ENCODE peak calls at places on chromosomes 4 and X, in eight cellular contexts. A is NB4, N is AG04450, B is astrocyte of the spinal cord, H is fibroblast of the aortic adventitia, K is HFFc6, P is cardiac fibroblast, L is right atrium auricular region. M is an unnamed sample.

GRCh38 chr4:133124746-133125145 is 24.3 kb upstream of the PCDH10 start:
- DNase-seq in P (no peak), K (no peak), N (no peak), H (no peak), L (no peak), A (no peak), B (no peak), M (no peak)

GRCh38 chr4:123659262-123659661 is 262.7 kb downstream of the SPRY1 start:
- DNase-seq in B (no peak), H (no peak), A (no peak), K (no peak), N (no peak), L (no peak), P (no peak), M (no peak)

GRCh38 chr4:158805628-158806471 is 37.0 kb downstream of the FNIP2 start:
- DNase-seq in N (no peak), B (no peak), K (peak; percentile 23), H (no peak), P (no peak), A (peak; percentile 33), L (no peak), M (no peak)

GRCh38 chr4:110617095-110617494 is 5.8 kb downstream of the PITX2 start:
- DNase-seq in L (no peak), P (no peak), A (no peak), H (no peak), N (no peak), K (no peak), B (no peak), M (no peak)

GRCh38 chrX:105495376-105495775 is 274.9 kb upstream of the TEX13A start:
- DNase-seq in N (no peak), A (no peak), H (no peak), P (no peak), L (no peak), K (no peak), B (no peak), M (no peak)

GRCh38 chr4:159238631-159239030 is 135.8 kb downstream of the RAPGEF2 start:
- DNase-seq in B (peak; percentile 17), H (peak; percentile 74), K (no peak), N (no peak), A (no peak), L (no peak), P (peak; percentile 69), M (no peak)

GRCh38 chrX:74579597-74580209 is 34.7 kb downstream of the RLIM start:
- DNase-seq in L (no peak), K (no peak), H (peak; percentile 53), B (peak; percentile 49), P (peak; percentile 9), A (no peak), N (peak; percentile 0), M (peak; percentile 12)

GRCh38 chr4:187992971-187993370 is 2.6 kb upstream of the ZFP42 start:
- DNase-seq in B (no peak), N (no peak), K (no peak), A (no peak), L (no peak), H (no peak), P (no peak), M (no peak)

GRCh38 chrX:39144965-39145364 is 343.7 kb downstream of the MID1IP1 start:
- DNase-seq in N (no peak), K (no peak), L (no peak), B (no peak), A (peak; percentile 76), P (no peak), H (no peak), M (no peak)

GRCh38 chr4:155883895-155884294 is 17.8 kb upstream of the ASIC5 start:
- DNase-seq in A (no peak), B (no peak), L (no peak), H (no peak), P (no peak), N (no peak), K (no peak), M (no peak)
- TF ChIP-seq CTCF in A (no peak), B (no peak), L (no peak), H (no peak), P (no peak), N (no peak), K (no peak), M (no peak)

GRCh38 chrX:144946696-144947095 is 300.6 kb upstream of the SPANXN1 start:
- DNase-seq in H (peak; percentile 50), P (peak; percentile 74), N (no peak), L (no peak), B (peak; percentile 29), K (no peak), A (no peak), M (no peak)
- TF ChIP-seq CTCF in H (no peak), P (no peak), N (no peak), L (no peak), B (no peak), K (no peak), A (no peak), M (no peak)

GRCh38 chr4:171846232-171846631 is 33.0 kb downstream of the GALNTL6 start:
- DNase-seq in N (no peak), L (no peak), K (peak; percentile 28), H (no peak), P (peak; percentile 4), A (peak; percentile 63), B (peak; percentile 52), M (peak; percentile 4)
- TF ChIP-seq CTCF in N (peak; percentile 31), L (no peak), K (peak; percentile 86), H (no peak), P (no peak), A (peak; percentile 69), B (peak; percentile 83), M (peak; percentile 64)

GRCh38 chrX:95055991-95056390 is 1382.0 kb downstream of the FAM133A start:
- DNase-seq in N (no peak), L (no peak), B (no peak), P (no peak), A (no peak), K (no peak), H (no peak), M (no peak)

GRCh38 chrX:95058815-95059214 is 1384.8 kb downstream of the FAM133A start:
- DNase-seq in B (peak; percentile 82), K (peak; percentile 83), N (peak; percentile 13), P (peak; percentile 87), H (peak; percentile 80), L (no peak), A (no peak), M (peak; percentile 28)

GRCh38 chrX:95057341-95057740 is 1383.3 kb downstream of the FAM133A start:
- DNase-seq in B (peak; percentile 54), L (no peak), H (peak; percentile 62), A (no peak), P (peak; percentile 62), K (peak; percentile 16), N (no peak), M (no peak)

GRCh38 chrX:95059909-95060308 is 1385.9 kb downstream of the FAM133A start:
- DNase-seq in K (no peak), A (no peak), H (no peak), L (no peak), N (no peak), P (no peak), B (no peak), M (no peak)

GRCh38 chrX:95056901-95057300 is 1382.9 kb downstream of the FAM133A start:
- DNase-seq in N (no peak), K (peak; percentile 20), H (peak; percentile 51), B (peak; percentile 49), P (peak; percentile 68), L (no peak), A (no peak), M (no peak)
- TF ChIP-seq CTCF in N (peak; percentile 17), K (peak; percentile 72), H (peak; percentile 27), B (peak; percentile 32), P (no peak), L (no peak), A (no peak), M (peak; percentile 33)

GRCh38 chr4:1032861-1033260 is 21.4 kb downstream of the FGFRL1 start:
- DNase-seq in L (no peak), P (no peak), A (no peak), B (no peak), H (no peak), K (no peak), N (no peak), M (no peak)
- TF ChIP-seq CTCF in L (no peak), P (no peak), A (no peak), B (no peak), H (no peak), K (no peak), N (no peak), M (no peak)

GRCh38 chrX:52359614-52360232 is 9.1 kb upstream of the XAGE2 start:
- DNase-seq in B (no peak), K (no peak), A (no peak), N (no peak), H (peak; percentile 68), L (no peak), P (peak; percentile 57), M (no peak)

GRCh38 chrX:52368368-52369055 is at the start of gene XAGE2:
- DNase-seq in B (no peak), H (no peak), K (no peak), P (no peak), L (no peak), A (no peak), N (no peak), M (no peak)

GRCh38 chrX:52363247-52363883 is 5.5 kb upstream of the XAGE2 start:
- DNase-seq in H (peak; percentile 46), L (no peak), A (peak; percentile 22), B (no peak), K (no peak), N (no peak), P (peak; percentile 4), M (no peak)
- TF ChIP-seq CTCF in H (no peak), L (no peak), A (no peak), B (no peak), K (peak; percentile 22), N (peak; percentile 24), P (no peak), M (peak; percentile 8)

DNA sequence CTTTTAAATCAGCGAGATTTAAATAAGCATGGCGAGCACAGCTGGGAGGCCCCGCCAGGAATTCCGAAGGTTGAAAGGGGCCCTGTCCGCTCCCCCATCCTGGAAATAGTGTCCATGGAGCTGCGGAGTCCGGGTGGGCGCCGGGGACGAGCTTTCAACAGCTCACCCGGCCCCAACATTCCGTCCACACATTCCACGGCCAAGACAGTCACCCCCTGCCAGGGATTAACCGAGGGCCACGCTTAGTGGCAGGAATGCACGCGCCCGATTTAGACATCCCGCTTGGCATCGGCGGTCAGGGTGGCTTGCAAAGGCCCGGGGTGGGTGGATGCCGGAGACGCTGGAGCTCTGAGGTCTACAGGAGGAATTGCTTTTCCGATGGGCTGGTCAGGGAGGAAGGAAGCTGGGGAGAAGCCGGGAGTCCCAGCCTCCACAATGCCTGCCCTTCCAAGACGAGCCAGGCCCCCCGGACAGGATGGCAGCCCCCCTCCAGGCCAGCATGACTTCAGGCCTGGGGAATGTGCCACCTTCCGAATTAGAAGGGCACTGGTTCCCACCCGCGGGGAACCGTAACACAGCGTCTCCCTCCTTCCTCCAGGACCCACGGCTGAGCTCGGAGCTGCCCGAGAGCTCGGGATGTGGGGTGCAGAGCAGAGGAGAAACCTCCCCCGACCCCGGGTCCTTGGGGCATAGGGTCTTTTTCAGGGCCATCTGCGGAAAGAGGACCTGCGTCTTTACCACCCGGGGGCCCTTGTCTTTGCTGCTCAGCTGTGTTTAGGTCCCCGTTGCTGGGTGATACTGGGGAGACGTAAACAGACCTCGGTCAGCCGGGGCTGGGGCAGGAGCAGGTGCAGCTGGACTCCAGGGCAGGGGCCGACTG is 26.9 kb upstream of the PPP2R3B start:
- DNase-seq in H (peak; percentile 2), N (no peak), L (peak; percentile 63), K (peak; percentile 36), B (peak; percentile 50), P (peak; percentile 27), A (no peak), M (no peak)
- TF ChIP-seq CTCF in H (no peak), N (peak; percentile 14), L (no peak), K (peak; percentile 43), B (no peak), P (peak; percentile 7), A (no peak), M (no peak)

M was measured in AG09319.